ENCODE peak calls at places on chromosome 22, in seven cellular contexts. I, A, M, V, Y, P and F are unnamed samples.

GRCh38 chr22:46504586-46504985 is 32.8 kb downstream of the CELSR1 start:
- DNase-seq in I (no peak), A (no peak), M (no peak), V (no peak), Y (no peak), P (no peak), F (no peak)

GRCh38 chr22:31923166-31923565 is 21.2 kb upstream of the YWHAH start:
- DNase-seq in I (no peak), A (no peak), M (no peak), V (peak), Y (no peak), P (no peak), F (no peak)

GRCh38 chr22:42700901-42701300 is 19.8 kb downstream of the A4GALT start:
- DNase-seq in I (no peak), A (no peak), M (no peak), V (no peak), Y (no peak), P (no peak), F (no peak)

GRCh38 chr22:40449676-40450035 is 79.3 kb downstream of the SGSM3 start:
- DNase-seq in I (no peak), A (no peak), M (no peak), V (peak), Y (peak), P (peak), F (no peak)

GRCh38 chr22:28799834-28800307 is 498 bp downstream of the XBP1 start:
- DNase-seq in I (peak), A (peak), M (peak), V (peak), Y (peak), P (no peak), F (peak)

GRCh38 chr22:47049078-47049609 is 286.7 kb downstream of the TBC1D22A start:
- DNase-seq in I (peak), A (no peak), M (peak), V (no peak), Y (no peak), P (no peak), F (no peak)

GRCh38 chr22:49413551-49413950 is 414.1 kb downstream of the BRD1 start:
- DNase-seq in I (no peak), A (peak), M (no peak), V (no peak), Y (no peak), P (no peak), F (no peak)

GRCh38 chr22:49882519-49883293 is 29.1 kb downstream of the ZBED4 start:
- DNase-seq in I (no peak), A (no peak), M (no peak), V (no peak), Y (no peak), P (no peak), F (no peak)

GRCh38 chr22:44211946-44212930 is 31.5 kb downstream of the PARVG start:
- DNase-seq in I (no peak), A (no peak), M (no peak), V (peak), Y (no peak), P (no peak), F (no peak)

GRCh38 chr22:50544746-50545253 is 899 bp upstream of the KLHDC7B start:
- DNase-seq in I (peak), A (peak), M (no peak), V (no peak), Y (no peak), P (peak), F (no peak)

GRCh38 chr22:46634011-46634699 is 14.0 kb downstream of the GRAMD4 start:
- DNase-seq in I (no peak), A (no peak), M (peak), V (no peak), Y (no peak), P (peak), F (no peak)

GRCh38 chr22:39546889-39547586 is 14.5 kb upstream of the RPS19BP1 start:
- DNase-seq in I (no peak), A (no peak), M (no peak), V (no peak), Y (no peak), P (no peak), F (no peak)

GRCh38 chr22:11628651-11629511 is 3899.1 kb upstream of the OR11H1 start:
- DNase-seq in I (peak), A (peak), M (peak), V (no peak), Y (no peak), P (no peak), F (no peak)

DNA sequence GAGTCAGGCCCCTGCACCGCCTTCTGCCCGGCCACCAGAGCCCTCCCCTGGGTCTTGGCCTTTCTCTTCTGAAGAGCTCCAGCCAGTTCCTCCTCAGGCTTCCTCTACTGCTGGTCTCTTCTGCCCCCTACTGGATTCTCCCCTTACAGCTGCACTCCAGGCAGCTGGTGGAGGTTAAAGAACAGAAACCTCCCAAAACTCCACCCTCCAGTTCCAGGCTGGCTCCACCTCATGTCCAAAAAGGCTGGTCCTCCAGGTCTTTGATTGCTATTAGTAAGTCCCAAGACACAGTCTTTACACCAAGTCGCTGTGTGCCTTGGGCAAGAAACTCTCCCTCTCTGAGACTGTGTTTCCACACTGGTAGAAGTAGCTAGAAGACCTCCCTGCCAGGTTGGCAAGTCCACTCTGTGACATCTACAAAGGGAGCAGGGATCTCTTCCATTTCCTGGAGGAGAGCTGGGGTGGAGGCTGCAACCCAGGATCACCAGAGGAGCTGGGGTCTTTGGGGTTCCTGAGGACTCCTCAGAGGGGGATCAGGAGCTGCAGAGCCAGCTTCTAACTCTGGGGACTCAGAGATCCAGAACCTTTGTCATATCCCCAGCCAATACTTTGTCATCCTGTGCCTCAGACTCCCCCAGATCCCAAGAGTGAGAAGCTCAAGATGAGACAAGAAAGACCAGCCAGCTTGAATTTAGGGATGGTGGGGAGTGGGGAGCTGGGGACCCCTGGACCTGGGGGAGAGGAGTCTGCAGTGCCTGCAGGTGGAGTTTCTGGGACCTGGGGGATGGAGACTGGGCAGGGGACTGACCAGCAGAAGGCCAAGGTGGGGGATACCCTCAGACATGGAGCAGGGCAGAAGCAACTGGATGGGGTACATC is 3.4 kb upstream of the IGLL5 start:
- DNase-seq in I (peak), A (no peak), M (no peak), V (peak), Y (peak), P (peak), F (peak)
- TF ChIP-seq CTCF in I (peak), A (peak), M (no peak), V (peak), Y (peak), P (peak), F (peak)

GRCh38 chr22:37985050-37985585 is 763 bp upstream of the SOX10 start:
- DNase-seq in I (peak), A (no peak), M (no peak), V (no peak), Y (no peak), P (no peak), F (no peak)

GRCh38 chr22:37982151-37982838 is 2.1 kb downstream of the SOX10 start:
- DNase-seq in I (no peak), A (no peak), M (no peak), V (no peak), Y (no peak), P (no peak), F (no peak)

GRCh38 chr22:37981282-37982011 is 2.9 kb downstream of the SOX10 start:
- DNase-seq in I (no peak), A (no peak), M (no peak), V (no peak), Y (no peak), P (no peak), F (no peak)

GRCh38 chr22:37983860-37984791 is at the start of gene SOX10:
- DNase-seq in I (no peak), A (no peak), M (no peak), V (no peak), Y (no peak), P (no peak), F (peak)

GRCh38 chr22:37982938-37983859 is 1.2 kb downstream of the SOX10 start:
- DNase-seq in I (no peak), A (no peak), M (no peak), V (no peak), Y (no peak), P (no peak), F (peak)
- TF ChIP-seq CTCF in I (no peak), A (no peak), M (no peak), V (peak), Y (peak), P (no peak), F (peak)

DNA sequence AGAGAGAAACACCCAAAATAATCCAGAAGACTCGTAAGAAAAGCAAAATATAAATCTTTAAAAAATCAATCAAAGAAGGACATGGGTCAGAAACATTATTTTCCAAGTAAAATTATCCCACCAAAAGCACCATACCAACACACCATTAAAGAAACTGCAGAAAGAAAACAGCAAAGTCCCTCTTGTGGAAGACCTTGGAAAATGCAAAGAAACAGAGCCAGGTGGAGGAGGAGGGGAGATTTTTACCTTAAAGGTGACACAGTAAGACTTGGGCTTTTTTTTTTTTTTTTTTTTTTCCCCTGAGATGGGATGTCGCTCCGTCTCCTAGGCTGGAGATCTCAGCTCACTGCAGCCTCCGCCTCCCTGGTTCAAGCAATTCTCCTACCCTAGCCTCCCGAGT is 123.8 kb downstream of the LARGE1 start:
- DNase-seq in I (no peak), A (no peak), M (no peak), V (no peak), Y (no peak), P (no peak), F (peak)
- TF ChIP-seq CTCF in I (no peak), A (no peak), M (no peak), V (no peak), Y (no peak), P (no peak), F (peak)

GRCh38 chr22:45503816-45504702 is 1.4 kb downstream of the FBLN1 start:
- DNase-seq in I (no peak), A (no peak), M (peak), V (peak), Y (peak), P (no peak), F (peak)

GRCh38 chr22:45504703-45505341 is 2.1 kb downstream of the FBLN1 start:
- DNase-seq in I (no peak), A (no peak), M (peak), V (peak), Y (peak), P (peak), F (peak)

GRCh38 chr22:45499746-45500145 is 2.9 kb upstream of the FBLN1 start:
- DNase-seq in I (no peak), A (no peak), M (peak), V (no peak), Y (no peak), P (no peak), F (no peak)

GRCh38 chr22:45503071-45503815 is 560 bp downstream of the FBLN1 start:
- DNase-seq in I (no peak), A (no peak), M (no peak), V (no peak), Y (no peak), P (no peak), F (peak)

DNA sequence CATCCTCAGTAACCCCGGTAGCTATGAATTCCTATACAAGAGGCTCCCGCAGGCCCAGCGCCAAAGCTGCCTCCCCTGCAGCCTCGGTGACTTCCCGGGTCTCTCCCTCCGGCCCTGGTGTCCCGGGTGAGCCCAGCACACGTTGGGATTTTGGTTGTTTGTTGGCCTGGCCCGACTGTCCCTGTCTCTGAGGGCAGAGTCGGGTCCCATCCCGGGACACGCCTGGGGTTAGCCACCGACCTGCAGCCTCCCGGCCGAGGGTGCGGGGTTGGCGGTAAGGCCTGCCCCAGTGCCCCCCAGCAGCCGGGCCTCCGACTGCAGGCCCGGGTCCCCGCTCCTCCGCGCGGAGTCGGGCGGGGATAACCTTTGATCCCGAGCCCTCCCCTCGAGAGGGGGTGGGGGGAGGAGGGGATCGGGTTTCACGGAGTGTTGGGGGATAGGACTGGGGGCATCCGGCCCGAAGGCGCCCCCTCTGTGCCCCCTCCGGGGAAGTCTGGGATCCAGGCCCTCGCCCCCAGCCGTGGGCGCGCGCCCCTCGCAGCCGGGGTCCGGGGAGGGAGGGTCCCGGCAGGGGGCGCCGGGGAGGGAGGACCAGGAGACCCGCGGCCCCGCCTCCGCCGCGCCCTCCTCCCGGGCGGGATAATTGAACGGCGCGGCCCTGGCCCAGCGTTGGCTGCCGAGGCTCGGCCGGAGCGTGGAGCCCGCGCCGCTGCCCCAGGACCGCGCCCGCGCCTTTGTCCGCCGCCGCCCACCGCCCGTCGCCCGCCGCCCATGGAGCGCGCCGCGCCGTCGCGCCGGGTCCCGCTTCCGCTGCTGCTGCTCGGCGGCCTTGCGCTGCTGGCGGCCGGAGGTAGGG is at the start of gene FBLN1:
- DNase-seq in I (no peak), A (no peak), M (no peak), V (peak), Y (no peak), P (no peak), F (peak)
- TF ChIP-seq CTCF in I (no peak), A (no peak), M (no peak), V (peak), Y (peak), P (peak), F (peak)